ENCODE peak calls at places on chromosomes 11 and 22, in four cellular contexts. One of them, this sample, is unnamed.

GRCh38 chr22:45502215-45503070 is at the start of gene FBLN1:
- DNase-seq in NB4: peak
- DNase-seq in GM12865: no peak
- DNase-seq in HAP-1: peak
- DNase-seq in this sample: peak

GRCh38 chr11:30733748-30734147 is 147.6 kb upstream of the MPPED2 start:
- DNase-seq in NB4: no peak
- DNase-seq in GM12865: no peak
- DNase-seq in HAP-1: no peak
- DNase-seq in this sample: no peak

GRCh38 chr11:128741928-128742327 is 48.1 kb downstream of the FLI1 start:
- DNase-seq in NB4: no peak
- DNase-seq in GM12865: no peak
- DNase-seq in HAP-1: no peak
- DNase-seq in this sample: no peak

GRCh38 chr22:30947163-30947820 is 21.3 kb downstream of the MORC2 start:
- DNase-seq in NB4: no peak
- DNase-seq in GM12865: no peak
- DNase-seq in HAP-1: peak
- DNase-seq in this sample: no peak

GRCh38 chr11:97280347-97280746 is 890.5 kb downstream of the JRKL start:
- DNase-seq in NB4: no peak
- DNase-seq in GM12865: no peak
- DNase-seq in HAP-1: no peak
- DNase-seq in this sample: no peak

GRCh38 chr11:1744137-1744878 is 6.1 kb downstream of the IFITM10 start:
- DNase-seq in NB4: no peak
- DNase-seq in GM12865: no peak
- DNase-seq in HAP-1: no peak
- DNase-seq in this sample: no peak

GRCh38 chr11:100761806-100762205 is 74.7 kb downstream of the ARHGAP42 start:
- DNase-seq in NB4: no peak
- DNase-seq in GM12865: no peak
- DNase-seq in HAP-1: no peak
- DNase-seq in this sample: no peak

GRCh38 chr22:29044657-29045176 is 16.9 kb downstream of the C22orf31 start:
- DNase-seq in NB4: no peak
- DNase-seq in GM12865: no peak
- DNase-seq in HAP-1: no peak
- DNase-seq in this sample: no peak

GRCh38 chr11:102760355-102761035 is 19.9 kb downstream of the MMP10 start:
- DNase-seq in NB4: peak
- DNase-seq in GM12865: no peak
- DNase-seq in HAP-1: no peak
- DNase-seq in this sample: peak

GRCh38 chr11:62921201-62921572 is at the start of gene CHRM1:
- DNase-seq in NB4: no peak
- DNase-seq in GM12865: no peak
- DNase-seq in HAP-1: no peak
- DNase-seq in this sample: no peak

GRCh38 chr11:9265211-9266131 is at the start of gene DENND5A:
- DNase-seq in NB4: peak
- DNase-seq in GM12865: peak
- DNase-seq in HAP-1: peak
- DNase-seq in this sample: peak

GRCh38 chr11:25981998-25982397 is 349.9 kb upstream of the ANO3 start:
- DNase-seq in NB4: peak
- DNase-seq in GM12865: peak
- DNase-seq in HAP-1: no peak
- DNase-seq in this sample: peak

GRCh38 chr11:65866524-65867283 is 5.9 kb downstream of the EFEMP2 start:
- DNase-seq in NB4: no peak
- DNase-seq in GM12865: no peak
- DNase-seq in HAP-1: no peak
- DNase-seq in this sample: no peak

GRCh38 chr11:116931206-116931953 is 94.0 kb upstream of the APOA1 start:
- DNase-seq in NB4: peak
- DNase-seq in GM12865: peak
- DNase-seq in HAP-1: no peak
- DNase-seq in this sample: peak

GRCh38 chr11:107777094-107777493 is 65.2 kb upstream of the SLN start:
- DNase-seq in NB4: no peak
- DNase-seq in GM12865: peak
- DNase-seq in HAP-1: no peak
- DNase-seq in this sample: no peak

GRCh38 chr11:84673753-84674152 is 953.4 kb downstream of the DLG2 start:
- DNase-seq in NB4: no peak
- DNase-seq in GM12865: no peak
- DNase-seq in HAP-1: peak
- DNase-seq in this sample: no peak

GRCh38 chr22:28024422-28024888 is 105.4 kb upstream of the PITPNB start:
- DNase-seq in NB4: no peak
- DNase-seq in GM12865: no peak
- DNase-seq in HAP-1: peak
- DNase-seq in this sample: no peak

GRCh38 chr11:117823941-117824420 is 563 bp downstream of the FXYD2 start:
- DNase-seq in NB4: peak
- DNase-seq in GM12865: no peak
- DNase-seq in HAP-1: peak
- DNase-seq in this sample: no peak

GRCh38 chr11:64758330-64759079 is 1.3 kb downstream of the PYGM start:
- DNase-seq in NB4: no peak
- DNase-seq in GM12865: no peak
- DNase-seq in HAP-1: no peak
- DNase-seq in this sample: no peak

GRCh38 chr11:120004723-120005122 is 133.2 kb downstream of the TRIM29 start:
- DNase-seq in NB4: no peak
- DNase-seq in GM12865: no peak
- DNase-seq in HAP-1: no peak
- DNase-seq in this sample: no peak

This sample was measured in cardiac muscle cell.